ENCODE peak calls at places on chromosome 9, in six cellular contexts. One of them, this sample, is unnamed.

GRCh38 chr9:83060557-83060956 is 2.4 kb downstream of the RASEF start:
- DNase-seq in A549: peak
- DNase-seq in ovary: no peak
- DNase-seq in stomach: peak
- DNase-seq in tibial nerve: no peak
- DNase-seq in transverse colon: no peak
- DNase-seq in this sample: no peak

GRCh38 chr9:33619666-33620404 is 95.8 kb downstream of the ANKRD18B start:
- DNase-seq in A549: peak
- DNase-seq in ovary: no peak
- DNase-seq in stomach: no peak
- DNase-seq in tibial nerve: no peak
- DNase-seq in transverse colon: no peak
- DNase-seq in this sample: no peak

GRCh38 chr9:36566813-36567217 is 5.9 kb upstream of the MELK start:
- DNase-seq in A549: peak
- DNase-seq in ovary: no peak
- DNase-seq in stomach: peak
- DNase-seq in tibial nerve: no peak
- DNase-seq in transverse colon: no peak
- DNase-seq in this sample: no peak

GRCh38 chr9:125133403-125134316 is 9.7 kb downstream of the SCAI start:
- DNase-seq in A549: no peak
- DNase-seq in ovary: no peak
- DNase-seq in stomach: no peak
- DNase-seq in tibial nerve: no peak
- DNase-seq in transverse colon: no peak
- DNase-seq in this sample: no peak

GRCh38 chr9:112020680-112021596 is 124.3 kb downstream of the UGCG start:
- DNase-seq in A549: peak
- DNase-seq in ovary: no peak
- DNase-seq in stomach: no peak
- DNase-seq in tibial nerve: no peak
- DNase-seq in transverse colon: no peak
- DNase-seq in this sample: no peak

GRCh38 chr9:125632321-125633115 is 74.5 kb downstream of the MAPKAP1 start:
- DNase-seq in A549: no peak
- DNase-seq in ovary: no peak
- DNase-seq in stomach: no peak
- DNase-seq in tibial nerve: no peak
- DNase-seq in transverse colon: no peak
- DNase-seq in this sample: no peak

GRCh38 chr9:122923947-122924346 is 7.4 kb downstream of the ZBTB26 start:
- DNase-seq in A549: no peak
- DNase-seq in ovary: no peak
- DNase-seq in stomach: no peak
- DNase-seq in tibial nerve: no peak
- DNase-seq in transverse colon: no peak
- DNase-seq in this sample: no peak

GRCh38 chr9:82234160-82234943 is 245.8 kb downstream of the SPATA31D1 start:
- DNase-seq in A549: no peak
- DNase-seq in ovary: no peak
- DNase-seq in stomach: no peak
- DNase-seq in tibial nerve: no peak
- DNase-seq in transverse colon: no peak
- DNase-seq in this sample: no peak

GRCh38 chr9:99489043-99489378 is 266.9 kb downstream of the SEC61B start:
- DNase-seq in A549: no peak
- DNase-seq in ovary: no peak
- DNase-seq in stomach: no peak
- DNase-seq in tibial nerve: no peak
- DNase-seq in transverse colon: no peak
- DNase-seq in this sample: no peak

GRCh38 chr9:89482056-89482784 is 15.7 kb downstream of the SEMA4D start:
- DNase-seq in A549: no peak
- DNase-seq in ovary: no peak
- DNase-seq in stomach: no peak
- DNase-seq in tibial nerve: no peak
- DNase-seq in transverse colon: peak
- DNase-seq in this sample: peak

GRCh38 chr9:109826554-109826953 is 46.6 kb downstream of the PALM2AKAP2 start:
- DNase-seq in A549: no peak
- DNase-seq in ovary: no peak
- DNase-seq in stomach: no peak
- DNase-seq in tibial nerve: no peak
- DNase-seq in transverse colon: no peak
- DNase-seq in this sample: no peak
- H3K4me3 ChIP-seq in A549: no peak
- H3K4me3 ChIP-seq in ovary: no peak
- H3K4me3 ChIP-seq in stomach: no peak
- H3K4me3 ChIP-seq in tibial nerve: no peak
- H3K4me3 ChIP-seq in transverse colon: no peak
- H3K4me3 ChIP-seq in this sample: no peak

GRCh38 chr9:32587901-32588300 is 14.9 kb upstream of the NDUFB6 start:
- DNase-seq in A549: no peak
- DNase-seq in ovary: no peak
- DNase-seq in stomach: no peak
- DNase-seq in tibial nerve: no peak
- DNase-seq in transverse colon: no peak
- DNase-seq in this sample: no peak
- TF ChIP-seq CTCF in A549: no peak
- TF ChIP-seq CTCF in ovary: no peak
- TF ChIP-seq CTCF in stomach: no peak
- TF ChIP-seq CTCF in tibial nerve: no peak
- TF ChIP-seq CTCF in transverse colon: no peak
- TF ChIP-seq CTCF in this sample: no peak

DNA sequence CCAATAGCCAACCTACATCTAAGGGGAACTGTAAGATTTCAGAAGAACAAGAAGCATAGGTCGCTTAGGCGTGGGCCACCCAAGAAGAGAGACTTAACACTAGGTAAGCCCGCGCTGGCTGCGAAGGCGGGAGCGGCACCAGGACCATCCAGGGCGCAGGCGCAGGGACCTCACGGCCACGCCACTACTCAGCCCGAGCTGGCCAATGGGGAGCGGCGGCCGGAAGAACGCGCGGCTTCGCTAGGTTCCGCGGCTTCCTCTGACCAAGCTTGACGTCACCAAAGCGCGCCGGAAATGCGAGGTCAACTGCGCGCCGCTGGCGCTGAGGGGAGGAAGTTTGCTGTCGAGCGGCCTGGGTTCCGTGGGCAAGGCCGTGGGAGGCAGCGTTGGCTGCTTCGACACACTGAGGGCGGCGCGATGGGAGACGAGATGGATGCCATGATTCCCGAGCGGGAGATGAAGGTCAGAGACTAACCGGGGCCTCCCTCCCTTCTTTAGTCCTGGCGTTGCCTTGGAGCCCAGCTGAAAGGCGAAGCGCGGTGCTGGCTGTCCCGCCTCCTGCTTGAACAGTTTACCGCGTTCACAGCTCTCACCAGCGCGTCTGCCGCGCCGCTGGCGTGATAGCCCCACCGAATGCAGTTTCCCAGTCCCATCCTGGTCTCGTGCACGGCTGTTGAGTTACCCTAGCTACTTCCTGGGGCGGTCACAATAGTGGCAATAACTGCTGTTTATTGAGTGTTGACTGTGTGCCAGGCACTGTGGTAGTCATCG is at the start of gene NUP214:
- DNase-seq in A549: peak
- DNase-seq in ovary: peak
- DNase-seq in stomach: peak
- DNase-seq in tibial nerve: peak
- DNase-seq in transverse colon: peak
- DNase-seq in this sample: peak
- TF ChIP-seq EP300 in A549: no peak
- TF ChIP-seq EP300 in ovary: no peak
- TF ChIP-seq EP300 in stomach: no peak
- TF ChIP-seq EP300 in tibial nerve: peak
- TF ChIP-seq EP300 in transverse colon: no peak
- TF ChIP-seq EP300 in this sample: no peak

DNA sequence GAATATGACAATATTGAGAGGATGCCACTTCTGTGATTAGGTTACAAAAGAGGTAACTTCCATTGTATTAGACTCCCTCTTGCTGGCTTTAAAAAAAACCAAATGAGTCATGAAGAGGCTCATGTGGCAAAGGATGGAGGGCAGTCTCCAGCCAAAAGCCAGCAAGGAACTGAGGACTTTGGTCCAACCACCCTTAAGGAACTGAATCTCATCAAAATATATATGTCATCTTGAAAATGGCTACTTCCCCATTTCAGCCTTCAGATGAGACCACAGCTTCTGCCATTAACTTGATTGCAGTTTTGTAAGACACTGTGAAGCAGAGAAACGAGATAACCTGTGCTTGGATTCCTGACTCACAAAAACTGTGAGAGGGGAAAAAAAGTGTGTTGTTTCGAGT is 15.5 kb upstream of the TRIM32 start:
- DNase-seq in A549: no peak
- DNase-seq in ovary: no peak
- DNase-seq in stomach: no peak
- DNase-seq in tibial nerve: no peak
- DNase-seq in transverse colon: no peak
- DNase-seq in this sample: no peak
- H3K4me3 ChIP-seq in A549: no peak
- H3K4me3 ChIP-seq in ovary: no peak
- H3K4me3 ChIP-seq in stomach: no peak
- H3K4me3 ChIP-seq in tibial nerve: no peak
- H3K4me3 ChIP-seq in transverse colon: no peak
- H3K4me3 ChIP-seq in this sample: no peak

DNA sequence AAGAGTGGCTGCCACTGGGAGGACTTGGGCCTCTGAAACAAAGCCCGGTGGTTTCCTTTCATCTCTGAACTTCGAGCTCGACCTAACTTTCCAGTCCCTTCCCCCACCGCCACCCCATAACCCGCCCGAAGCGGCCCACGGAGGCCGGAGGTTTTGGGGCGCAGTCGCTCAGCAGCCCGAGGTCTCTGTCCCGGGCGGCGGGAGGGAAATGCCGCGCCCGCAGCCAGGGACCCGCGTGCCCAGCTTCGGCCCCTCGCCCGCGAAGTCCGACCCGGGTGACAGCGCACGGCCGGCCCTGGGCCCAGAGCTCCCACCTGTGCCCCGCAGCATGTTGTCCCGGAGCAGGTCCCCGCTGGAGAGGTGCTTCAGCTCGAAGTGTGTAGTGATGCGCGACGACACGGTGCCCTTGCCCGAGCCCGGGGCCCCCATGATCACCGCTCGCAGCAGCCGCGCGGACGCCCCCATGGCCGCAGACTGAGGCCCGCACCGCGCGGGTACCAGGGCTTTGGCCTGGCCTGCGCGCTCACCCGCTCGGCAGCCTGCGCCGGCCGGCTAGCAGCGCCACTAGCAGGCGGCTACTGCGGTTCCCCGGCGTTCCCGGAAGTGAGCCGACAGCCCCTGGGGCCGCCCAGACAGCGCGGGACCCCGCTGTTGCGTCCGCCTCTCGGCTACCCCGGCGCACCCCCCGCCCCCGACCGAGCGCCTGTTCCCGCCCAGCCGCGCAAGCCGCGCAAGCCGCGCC is at the start of gene AK3:
- DNase-seq in A549: peak
- DNase-seq in ovary: peak
- DNase-seq in stomach: peak
- DNase-seq in tibial nerve: peak
- DNase-seq in transverse colon: peak
- DNase-seq in this sample: peak
- TF ChIP-seq CTCF in A549: peak
- TF ChIP-seq CTCF in ovary: peak
- TF ChIP-seq CTCF in stomach: no peak
- TF ChIP-seq CTCF in tibial nerve: peak
- TF ChIP-seq CTCF in transverse colon: no peak
- TF ChIP-seq CTCF in this sample: no peak

GRCh38 chr9:130448035-130448624 is 3.4 kb downstream of the ASS1 start:
- DNase-seq in A549: no peak
- DNase-seq in ovary: no peak
- DNase-seq in stomach: no peak
- DNase-seq in tibial nerve: no peak
- DNase-seq in transverse colon: no peak
- DNase-seq in this sample: no peak
- TF ChIP-seq EP300 in A549: no peak
- TF ChIP-seq EP300 in ovary: no peak
- TF ChIP-seq EP300 in stomach: no peak
- TF ChIP-seq EP300 in tibial nerve: no peak
- TF ChIP-seq EP300 in transverse colon: no peak
- TF ChIP-seq EP300 in this sample: no peak

GRCh38 chr9:107491081-107492053 is 1.8 kb upstream of the KLF4 start:
- DNase-seq in A549: no peak
- DNase-seq in ovary: peak
- DNase-seq in stomach: peak
- DNase-seq in tibial nerve: no peak
- DNase-seq in transverse colon: peak
- DNase-seq in this sample: peak
- H3K4me3 ChIP-seq in A549: no peak
- H3K4me3 ChIP-seq in ovary: peak
- H3K4me3 ChIP-seq in stomach: peak
- H3K4me3 ChIP-seq in tibial nerve: peak
- H3K4me3 ChIP-seq in transverse colon: peak
- H3K4me3 ChIP-seq in this sample: peak

GRCh38 chr9:127769985-127770904 is 8.2 kb downstream of the SH2D3C start:
- DNase-seq in A549: no peak
- DNase-seq in ovary: peak
- DNase-seq in stomach: no peak
- DNase-seq in tibial nerve: no peak
- DNase-seq in transverse colon: no peak
- DNase-seq in this sample: no peak
- TF ChIP-seq CTCF in A549: no peak
- TF ChIP-seq CTCF in ovary: no peak
- TF ChIP-seq CTCF in stomach: no peak
- TF ChIP-seq CTCF in tibial nerve: no peak
- TF ChIP-seq CTCF in transverse colon: no peak
- TF ChIP-seq CTCF in this sample: no peak